ENCODE peak calls at places on chromosomes 13 and 19, in seven cellular contexts. W is nephron progenitor cell, V is tibial artery, H is cardiac muscle cell, B is mesothelial cell of epicardium, R is tibial nerve, Y is progenitor cell of endocrine pancreas. K is an unnamed sample.

GRCh38 chr19:41175825-41176734 is 16.9 kb upstream of the CYP2S1 start:
- DNase-seq in H (peak), W (peak), R (peak), V (peak), Y (no peak), B (peak), K (no peak)

GRCh38 chr13:110262494-110262893 is 44.5 kb downstream of the COL4A1 start:
- DNase-seq in R (no peak), V (no peak), W (no peak), Y (no peak), H (no peak), B (no peak), K (no peak)

GRCh38 chr13:78657699-78658629 is 991 bp downstream of the OBI1 start:
- DNase-seq in W (no peak), V (no peak), H (peak), B (no peak), R (no peak), Y (no peak), K (no peak)

GRCh38 chr19:52535831-52536800 is 8.6 kb downstream of the ZNF808 start:
- DNase-seq in V (peak), H (peak), Y (peak), W (peak), B (peak), R (peak), K (peak)

GRCh38 chr13:48404952-48405351 is 8.0 kb downstream of the LPAR6 start:
- DNase-seq in Y (no peak), W (no peak), H (no peak), B (no peak), R (no peak), V (no peak), K (no peak)

GRCh38 chr19:43905897-43906296 is 29.2 kb downstream of the ZNF45 start:
- DNase-seq in H (no peak), R (no peak), W (no peak), Y (no peak), B (no peak), V (no peak), K (no peak)

GRCh38 chr13:29525757-29526156 is 69.7 kb downstream of the SLC7A1 start:
- DNase-seq in V (no peak), W (no peak), B (no peak), H (no peak), R (no peak), Y (no peak), K (no peak)

GRCh38 chr19:52637718-52638585 is at the start of gene ZNF83:
- DNase-seq in V (peak), W (peak), Y (peak), H (peak), R (peak), B (peak), K (peak)

GRCh38 chr19:23002690-23003422 is at the start of gene ZNF728:
- DNase-seq in Y (no peak), W (no peak), V (peak), B (no peak), R (peak), H (peak), K (no peak)

GRCh38 chr13:111361046-111361872 is 40.8 kb downstream of the TEX29 start:
- DNase-seq in Y (no peak), W (no peak), H (no peak), V (no peak), B (no peak), R (no peak), K (no peak)

GRCh38 chr13:32140109-32140508 is 108.5 kb downstream of the FRY start:
- DNase-seq in R (no peak), H (no peak), V (no peak), B (no peak), W (no peak), Y (no peak), K (no peak)

GRCh38 chr19:28972144-28972543 is 240.8 kb downstream of the UQCRFS1 start:
- DNase-seq in B (no peak), W (no peak), H (no peak), Y (no peak), V (no peak), R (no peak), K (no peak)

GRCh38 chr13:26523007-26523406 is 34.5 kb upstream of the WASF3 start:
- DNase-seq in H (no peak), W (no peak), R (no peak), B (no peak), V (no peak), Y (no peak), K (no peak)

GRCh38 chr19:18017275-18018083 is 9.5 kb downstream of the ARRDC2 start:
- DNase-seq in W (no peak), H (no peak), V (peak), Y (no peak), B (no peak), R (no peak), K (no peak)

GRCh38 chr13:33800646-33801186 is 17.2 kb upstream of the RFC3 start:
- DNase-seq in H (no peak), V (no peak), B (no peak), Y (no peak), R (no peak), W (no peak), K (no peak)

GRCh38 chr13:109400192-109400591 is 386.2 kb downstream of the IRS2 start:
- DNase-seq in W (no peak), B (no peak), V (peak), Y (no peak), R (no peak), H (peak), K (no peak)

GRCh38 chr13:40963927-40964326 is 55.2 kb downstream of the ELF1 start:
- DNase-seq in H (peak), V (no peak), W (no peak), Y (no peak), B (no peak), R (no peak), K (no peak)

GRCh38 chr13:99307247-99307646 is at the start of gene GPR183:
- DNase-seq in V (no peak), Y (no peak), R (no peak), B (no peak), W (no peak), H (no peak), K (no peak)

GRCh38 chr13:27791901-27792392 is 336 bp upstream of the GSX1 start:
- DNase-seq in R (no peak), V (no peak), Y (no peak), H (no peak), W (no peak), B (no peak), K (no peak)

GRCh38 chr19:40607311-40607871 is 6.2 kb downstream of the LTBP4 start:
- DNase-seq in H (no peak), V (no peak), W (no peak), Y (no peak), R (no peak), B (no peak), K (no peak)

GRCh38 chr19:43562211-43562697 is 13.1 kb downstream of the XRCC1 start:
- DNase-seq in V (no peak), Y (no peak), B (no peak), R (no peak), H (no peak), W (no peak), K (no peak)

GRCh38 chr13:62919491-62919890 is 1503.8 kb upstream of the PCDH20 start:
- DNase-seq in Y (no peak), W (no peak), R (no peak), V (no peak), H (no peak), B (no peak), K (no peak)

GRCh38 chr13:21625366-21625765 is 21.4 kb upstream of the MICU2 start:
- DNase-seq in V (no peak), B (no peak), W (no peak), H (peak), Y (no peak), R (no peak), K (no peak)

GRCh38 chr19:4284176-4284958 is 5.3 kb downstream of the SHD start:
- DNase-seq in B (no peak), W (peak), R (no peak), Y (no peak), H (no peak), V (no peak), K (no peak)

GRCh38 chr13:42740753-42741152 is 40.6 kb upstream of the FAM216B start:
- DNase-seq in R (no peak), B (peak), H (peak), V (peak), W (no peak), Y (no peak), K (no peak)

GRCh38 chr19:39969266-39969665 is 1.7 kb upstream of the PSMC4 start:
- DNase-seq in Y (no peak), H (no peak), V (no peak), W (no peak), B (peak), R (no peak), K (no peak)

GRCh38 chr13:88908896-88909535 is 1237.8 kb downstream of the SLITRK5 start:
- DNase-seq in W (no peak), V (no peak), H (no peak), B (no peak), Y (no peak), R (no peak), K (no peak)

GRCh38 chr19:42255766-42256750 is 1.1 kb upstream of the ERF start:
- DNase-seq in R (no peak), V (peak), W (peak), Y (no peak), B (peak), H (peak), K (no peak)

GRCh38 chr19:19214892-19215291 is 3.1 kb downstream of the NCAN start:
- DNase-seq in V (no peak), Y (peak), H (peak), B (peak), W (peak), R (no peak), K (peak)

GRCh38 chr13:107807306-107808073 is 407.8 kb downstream of the LIG4 start:
- DNase-seq in Y (no peak), V (no peak), H (peak), B (no peak), W (no peak), R (no peak), K (no peak)

GRCh38 chr13:81683526-81683925 is 1342.6 kb upstream of the SPRY2 start:
- DNase-seq in B (no peak), W (no peak), Y (no peak), H (no peak), R (no peak), V (no peak), K (no peak)

GRCh38 chr19:43464089-43464775 is 1.2 kb downstream of the LYPD3 start:
- DNase-seq in B (peak), V (peak), Y (peak), R (peak), H (no peak), W (peak), K (peak)

GRCh38 chr13:94444826-94445225 is 34.7 kb downstream of the DCT start:
- DNase-seq in H (no peak), B (no peak), V (no peak), Y (no peak), W (no peak), R (no peak), K (no peak)
- TF ChIP-seq CTCF in H (no peak), B (no peak), V (no peak), Y (no peak), W (no peak), R (no peak), K (no peak)

GRCh38 chr13:75365724-75366173 is 116.2 kb downstream of the TBC1D4 start:
- DNase-seq in H (peak), R (no peak), B (no peak), Y (no peak), W (no peak), V (no peak), K (no peak)
- TF ChIP-seq CTCF in H (no peak), R (no peak), B (no peak), Y (peak), W (no peak), V (peak), K (peak)

DNA sequence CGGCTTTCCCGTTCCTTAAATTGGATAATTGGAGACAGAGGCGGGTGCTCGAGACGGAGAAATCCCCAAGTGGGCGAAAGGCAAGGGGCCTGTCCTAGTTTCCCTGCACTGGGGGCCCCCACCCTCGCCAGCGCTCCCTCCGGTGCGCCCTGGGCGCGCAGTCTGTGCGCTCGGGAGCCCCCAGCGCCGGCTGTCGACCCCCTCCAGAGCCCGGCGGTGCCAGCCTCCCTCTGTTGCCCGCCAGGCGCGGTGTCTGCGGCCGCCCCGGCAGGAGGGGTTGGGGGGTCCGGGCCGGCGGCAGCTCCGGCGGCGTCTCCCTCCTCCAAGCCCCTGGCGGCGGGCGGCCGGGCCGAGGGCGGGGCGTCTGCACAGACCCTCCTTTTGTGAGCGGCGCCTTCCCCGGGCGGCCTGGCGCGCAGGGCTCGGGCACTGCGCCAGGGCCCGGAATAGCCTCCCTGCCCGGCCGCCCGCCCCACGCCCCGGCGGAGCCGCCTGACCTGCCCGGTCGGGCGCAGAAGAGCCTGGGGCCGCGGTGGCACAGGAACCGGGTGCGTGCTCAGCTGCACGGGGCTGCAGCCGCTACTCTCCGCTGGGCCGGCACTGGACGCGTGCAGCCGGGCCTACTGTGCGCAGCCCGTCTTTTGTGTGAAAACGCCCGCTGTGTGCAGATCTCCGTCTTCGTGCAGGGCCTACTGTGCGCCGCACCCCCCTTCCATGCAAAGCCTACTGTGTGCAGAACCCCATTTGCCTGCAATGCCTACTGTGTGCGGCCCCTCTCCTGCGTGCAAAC is 13.2 kb downstream of the GADD45B start:
- DNase-seq in V (no peak), R (no peak), Y (peak), H (peak), W (peak), B (peak), K (no peak)
- TF ChIP-seq CTCF in V (peak), R (peak), Y (no peak), H (no peak), W (no peak), B (no peak), K (no peak)

GRCh38 chr19:11982526-11982925 is 17.7 kb downstream of the ZNF763 start:
- DNase-seq in B (no peak), V (no peak), H (no peak), R (no peak), W (no peak), Y (no peak), K (no peak)

GRCh38 chr19:11989112-11989456 is 24.2 kb downstream of the ZNF763 start:
- DNase-seq in W (no peak), R (no peak), B (no peak), V (no peak), H (no peak), Y (no peak), K (no peak)

GRCh38 chr19:11987405-11988231 is 22.8 kb downstream of the ZNF763 start:
- DNase-seq in Y (peak), B (peak), R (peak), V (peak), W (peak), H (peak), K (peak)

GRCh38 chr19:11986754-11987153 is 21.9 kb downstream of the ZNF763 start:
- DNase-seq in Y (no peak), B (no peak), H (no peak), V (no peak), W (no peak), R (no peak), K (no peak)

GRCh38 chr19:11984986-11985385 is 20.1 kb downstream of the ZNF763 start:
- DNase-seq in H (no peak), R (no peak), W (no peak), Y (no peak), B (no peak), V (no peak), K (no peak)
- TF ChIP-seq CTCF in H (peak), R (no peak), W (no peak), Y (no peak), B (no peak), V (no peak), K (peak)

DNA sequence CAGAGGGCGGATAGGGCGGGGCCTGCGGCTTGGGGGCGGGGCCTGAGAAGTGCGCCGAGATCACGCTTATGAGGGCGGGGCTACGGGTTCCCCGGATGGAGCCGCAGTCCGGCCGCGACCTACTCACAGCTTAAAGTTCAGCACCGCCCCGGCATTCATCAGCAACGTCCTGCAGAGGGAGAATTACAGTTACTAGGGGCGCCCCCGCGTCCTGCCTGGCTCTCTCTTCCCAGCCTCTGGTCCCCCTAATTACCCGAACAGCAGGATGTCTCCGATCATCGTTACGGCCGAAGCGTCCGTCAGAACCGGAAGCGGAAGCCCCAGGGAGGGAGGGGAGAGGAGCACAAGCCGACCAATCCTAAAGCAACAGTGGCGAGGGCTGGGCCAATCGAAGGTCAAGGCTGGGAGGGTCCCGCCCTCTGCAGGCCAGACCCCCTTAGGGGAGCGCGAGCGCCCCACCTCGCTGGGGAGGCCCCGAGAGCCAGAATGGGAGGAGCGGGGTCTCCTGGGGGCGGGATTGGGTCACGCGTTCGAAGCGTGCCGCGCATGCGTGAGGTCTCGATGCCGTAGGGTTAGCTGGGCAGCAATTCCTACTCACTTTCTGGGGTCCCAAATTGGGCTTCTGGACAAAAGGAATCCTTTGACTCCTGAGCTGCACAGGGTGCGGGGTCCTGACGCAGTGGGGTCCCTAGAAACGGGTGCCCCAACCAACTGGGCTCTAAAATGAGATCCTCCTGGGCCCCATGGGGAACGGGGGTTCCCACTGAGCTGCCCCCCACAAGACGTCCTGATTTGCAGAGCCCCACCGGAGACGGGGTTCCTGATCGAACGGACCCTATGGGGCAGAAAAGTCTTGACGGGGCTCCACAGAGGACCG is at the start of gene SMIM7:
- DNase-seq in H (peak), W (peak), B (peak), V (peak), R (peak), Y (peak), K (peak)
- TF ChIP-seq CTCF in H (peak), W (no peak), B (no peak), V (no peak), R (peak), Y (no peak), K (peak)

GRCh38 chr13:51221674-51222509 is at the start of gene FAM124A:
- DNase-seq in Y (peak), W (peak), B (peak), V (no peak), R (no peak), H (peak), K (peak)

GRCh38 chr13:51221108-51221507 is 1.1 kb upstream of the FAM124A start:
- DNase-seq in Y (no peak), H (no peak), V (no peak), R (no peak), W (no peak), B (no peak), K (no peak)

GRCh38 chr13:51223284-51224270 is 1.4 kb downstream of the FAM124A start:
- DNase-seq in H (no peak), B (no peak), Y (no peak), R (no peak), W (no peak), V (no peak), K (no peak)

GRCh38 chr13:51220706-51221105 is 1.5 kb upstream of the FAM124A start:
- DNase-seq in B (no peak), R (no peak), V (no peak), Y (no peak), H (no peak), W (no peak), K (no peak)

DNA sequence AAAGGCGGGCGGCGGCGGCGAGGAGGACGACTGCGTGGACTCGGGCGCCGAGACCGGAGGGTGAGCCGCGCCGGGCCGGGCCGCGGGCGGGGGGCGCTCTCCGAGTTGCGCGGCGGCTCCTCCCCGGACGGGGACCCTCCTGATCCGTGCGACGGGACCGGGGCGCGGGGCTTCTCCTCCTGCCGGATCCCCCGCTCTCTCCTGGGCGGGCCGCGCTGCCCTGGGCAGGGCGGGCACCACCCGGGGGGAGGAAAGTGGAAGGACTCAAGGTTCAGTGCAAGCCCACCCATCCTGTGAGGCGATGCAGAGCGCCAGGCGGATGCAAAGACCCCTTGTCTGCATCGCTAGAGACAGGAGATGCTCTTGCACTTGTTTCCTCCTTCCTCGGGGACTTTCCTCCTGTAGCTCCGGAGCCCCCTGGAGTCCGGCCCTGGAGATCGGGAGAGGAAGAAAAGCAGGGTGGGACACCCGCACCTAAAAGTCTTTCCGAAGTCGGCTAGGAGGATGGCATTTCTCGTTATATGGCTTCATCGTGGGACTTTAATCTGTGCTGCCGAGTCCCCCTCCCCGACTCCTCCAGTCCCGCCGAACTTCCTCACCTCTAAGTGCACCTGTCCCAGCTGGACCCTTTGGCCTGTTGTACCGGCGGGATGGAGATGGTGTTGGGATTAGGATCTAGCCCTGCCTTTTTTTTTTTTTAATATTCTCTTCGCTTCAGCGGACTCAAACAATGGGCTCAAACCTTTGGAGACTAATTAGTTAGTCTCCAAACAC is 499 bp downstream of the FAM124A start:
- DNase-seq in Y (no peak), V (no peak), R (no peak), B (peak), H (no peak), W (no peak), K (no peak)
- TF ChIP-seq CTCF in Y (peak), V (no peak), R (no peak), B (no peak), H (peak), W (no peak), K (peak)

GRCh38 chr13:102724923-102725322 is 30.1 kb upstream of the METTL21C start:
- DNase-seq in R (no peak), W (no peak), H (peak), B (no peak), Y (no peak), V (no peak), K (no peak)
- TF ChIP-seq CTCF in R (no peak), W (no peak), H (peak), B (peak), Y (no peak), V (peak), K (no peak)